ENCODE peak calls at places on chromosomes 4 and X, in five cellular contexts. D, G, S, C and J are unnamed samples.

GRCh38 chrX:16160729-16161128 is 6.6 kb upstream of the MAGEB17 start:
- DNase-seq in S (no peak), D (no peak), C (no peak), G (no peak), J (no peak)

GRCh38 chr4:180449395-180449956 is 1793.7 kb upstream of the TENM3 start:
- DNase-seq in S (no peak), C (no peak), G (no peak), D (no peak), J (no peak)

GRCh38 chr4:87150498-87151261 is 69.7 kb downstream of the KLHL8 start:
- DNase-seq in S (peak), G (no peak), D (peak), C (peak), J (peak)

GRCh38 chr4:38099908-38100407 is 139.8 kb downstream of the PTTG2 start:
- DNase-seq in S (no peak), G (no peak), D (no peak), C (no peak), J (no peak)

GRCh38 chrX:40912576-40912975 is 172.7 kb upstream of the USP9X start:
- DNase-seq in D (no peak), G (no peak), C (no peak), S (no peak), J (no peak)

GRCh38 chrX:55908685-55909212 is 191.2 kb downstream of the RRAGB start:
- DNase-seq in C (no peak), G (no peak), S (no peak), D (no peak), J (no peak)

GRCh38 chr4:158346576-158346975 is 136.3 kb downstream of the TMEM144 start:
- DNase-seq in C (no peak), G (no peak), S (no peak), D (no peak), J (no peak)

GRCh38 chr4:22514431-22514830 is 1.4 kb downstream of the ADGRA3 start:
- DNase-seq in G (no peak), D (no peak), S (no peak), C (no peak), J (no peak)

GRCh38 chr4:119646347-119647071 is 17.9 kb upstream of the PDE5A start:
- DNase-seq in D (no peak), S (no peak), C (no peak), G (no peak), J (no peak)

GRCh38 chr4:96448315-96448872 is 608.5 kb downstream of the PDHA2 start:
- DNase-seq in S (no peak), C (no peak), G (no peak), D (no peak), J (no peak)

GRCh38 chr4:37601527-37601926 is 84.6 kb downstream of the RELL1 start:
- DNase-seq in G (no peak), C (no peak), D (no peak), S (no peak), J (no peak)

GRCh38 chrX:70922776-70923473 is 8.0 kb downstream of the SLC7A3 start:
- DNase-seq in S (no peak), G (no peak), D (no peak), C (no peak), J (no peak)

GRCh38 chr4:1082215-1083182 is 30.9 kb downstream of the RNF212 start:
- DNase-seq in D (peak), S (no peak), G (no peak), C (peak), J (no peak)

GRCh38 chr4:112519689-112520597 is 4.0 kb upstream of the NEUROG2 start:
- DNase-seq in G (no peak), S (no peak), C (no peak), D (no peak), J (no peak)

GRCh38 chr4:3402409-3403103 is 39.2 kb upstream of the HGFAC start:
- DNase-seq in C (peak), G (no peak), D (peak), S (no peak), J (no peak)

GRCh38 chrX:31271615-31272471 is 200.0 kb upstream of the FTHL17 start:
- DNase-seq in S (no peak), G (no peak), C (no peak), D (no peak), J (no peak)

GRCh38 chrX:10156199-10157031 is at the start of gene CLCN4:
- DNase-seq in G (no peak), C (no peak), S (no peak), D (peak), J (no peak)

GRCh38 chrX:24259544-24260240 is 54.2 kb downstream of the SUPT20HL2 start:
- DNase-seq in D (peak), C (peak), S (no peak), G (no peak), J (peak)

GRCh38 chrX:72492499-72492898 is 80.1 kb downstream of the HDAC8 start:
- DNase-seq in G (no peak), D (no peak), S (no peak), C (no peak), J (no peak)

GRCh38 chr4:105679186-105679585 is 29.3 kb downstream of the INTS12 start:
- DNase-seq in C (no peak), G (no peak), D (no peak), S (no peak), J (no peak)

GRCh38 chr4:147732516-147733193 is 767 bp downstream of the ARHGAP10 start:
- DNase-seq in G (no peak), D (peak), S (peak), C (no peak), J (no peak)

GRCh38 chrX:152993933-152994332 is at the start of gene PNMA5:
- DNase-seq in D (no peak), S (no peak), G (no peak), C (no peak), J (no peak)

GRCh38 chr4:166017804-166018203 is 144.8 kb downstream of the TLL1 start:
- DNase-seq in G (no peak), C (no peak), S (no peak), D (no peak), J (no peak)

GRCh38 chr4:37631551-37631950 is 54.6 kb downstream of the RELL1 start:
- DNase-seq in S (no peak), G (no peak), D (no peak), C (no peak), J (no peak)

GRCh38 chrX:3651272-3651671 is 62.2 kb downstream of the PRKX start:
- DNase-seq in C (peak), S (no peak), D (no peak), G (no peak), J (no peak)